ENCODE peak calls at places on chromosomes 5 and 9, in eight cellular contexts. One of them, this sample, is unnamed.

GRCh38 chr9:4503103-4503502 is 12.8 kb downstream of the SLC1A1 start:
- DNase-seq in activated CD8-positive, alpha-beta memory T cell treated with anti-CD3 and anti-CD28 coated beads for 24 hours: no peak
- DNase-seq in stimulated activated CD8-positive, alpha-beta memory T cell treated with anti-CD3 and anti-CD28 coated beads, Interleukin-7, amount 100 ng/mL, for 4 hours: no peak
- DNase-seq in ACHN: no peak
- DNase-seq in HCEC 1CT: no peak
- DNase-seq in neural progenitor cell: no peak
- DNase-seq in effector memory CD8-positive, alpha-beta T cell: no peak
- DNase-seq in stomach: no peak
- DNase-seq in this sample: no peak

GRCh38 chr5:95895223-95895622 is 66.4 kb downstream of the ELL2 start:
- DNase-seq in activated CD8-positive, alpha-beta memory T cell treated with anti-CD3 and anti-CD28 coated beads for 24 hours: no peak
- DNase-seq in stimulated activated CD8-positive, alpha-beta memory T cell treated with anti-CD3 and anti-CD28 coated beads, Interleukin-7, amount 100 ng/mL, for 4 hours: no peak
- DNase-seq in ACHN: no peak
- DNase-seq in HCEC 1CT: no peak
- DNase-seq in neural progenitor cell: peak; percentile 45
- DNase-seq in effector memory CD8-positive, alpha-beta T cell: no peak
- DNase-seq in stomach: no peak
- DNase-seq in this sample: no peak

GRCh38 chr5:141757402-141757801 is 75.4 kb upstream of the ARAP3 start:
- DNase-seq in activated CD8-positive, alpha-beta memory T cell treated with anti-CD3 and anti-CD28 coated beads for 24 hours: no peak
- DNase-seq in stimulated activated CD8-positive, alpha-beta memory T cell treated with anti-CD3 and anti-CD28 coated beads, Interleukin-7, amount 100 ng/mL, for 4 hours: no peak
- DNase-seq in ACHN: peak; percentile 55
- DNase-seq in HCEC 1CT: peak; percentile 35
- DNase-seq in neural progenitor cell: peak; percentile 64
- DNase-seq in effector memory CD8-positive, alpha-beta T cell: no peak
- DNase-seq in stomach: peak; percentile 47
- DNase-seq in this sample: peak; percentile 27

GRCh38 chr9:14993891-14994554 is 83.8 kb upstream of the FREM1 start:
- DNase-seq in activated CD8-positive, alpha-beta memory T cell treated with anti-CD3 and anti-CD28 coated beads for 24 hours: no peak
- DNase-seq in stimulated activated CD8-positive, alpha-beta memory T cell treated with anti-CD3 and anti-CD28 coated beads, Interleukin-7, amount 100 ng/mL, for 4 hours: no peak
- DNase-seq in ACHN: no peak
- DNase-seq in HCEC 1CT: no peak
- DNase-seq in neural progenitor cell: no peak
- DNase-seq in effector memory CD8-positive, alpha-beta T cell: no peak
- DNase-seq in stomach: no peak
- DNase-seq in this sample: no peak

GRCh38 chr5:173924899-173925298 is 36.8 kb downstream of the CPEB4 start:
- DNase-seq in activated CD8-positive, alpha-beta memory T cell treated with anti-CD3 and anti-CD28 coated beads for 24 hours: no peak
- DNase-seq in stimulated activated CD8-positive, alpha-beta memory T cell treated with anti-CD3 and anti-CD28 coated beads, Interleukin-7, amount 100 ng/mL, for 4 hours: no peak
- DNase-seq in ACHN: no peak
- DNase-seq in HCEC 1CT: no peak
- DNase-seq in neural progenitor cell: no peak
- DNase-seq in effector memory CD8-positive, alpha-beta T cell: no peak
- DNase-seq in stomach: no peak
- DNase-seq in this sample: no peak

GRCh38 chr9:136031741-136032638 is 63.1 kb downstream of the NACC2 start:
- DNase-seq in activated CD8-positive, alpha-beta memory T cell treated with anti-CD3 and anti-CD28 coated beads for 24 hours: no peak
- DNase-seq in stimulated activated CD8-positive, alpha-beta memory T cell treated with anti-CD3 and anti-CD28 coated beads, Interleukin-7, amount 100 ng/mL, for 4 hours: no peak
- DNase-seq in ACHN: no peak
- DNase-seq in HCEC 1CT: no peak
- DNase-seq in neural progenitor cell: no peak
- DNase-seq in effector memory CD8-positive, alpha-beta T cell: no peak
- DNase-seq in stomach: no peak
- DNase-seq in this sample: peak; percentile 58

GRCh38 chr5:83632874-83633273 is 87.8 kb downstream of the HAPLN1 start:
- DNase-seq in activated CD8-positive, alpha-beta memory T cell treated with anti-CD3 and anti-CD28 coated beads for 24 hours: no peak
- DNase-seq in stimulated activated CD8-positive, alpha-beta memory T cell treated with anti-CD3 and anti-CD28 coated beads, Interleukin-7, amount 100 ng/mL, for 4 hours: no peak
- DNase-seq in ACHN: peak; percentile 85
- DNase-seq in HCEC 1CT: peak; percentile 80
- DNase-seq in neural progenitor cell: no peak
- DNase-seq in effector memory CD8-positive, alpha-beta T cell: no peak
- DNase-seq in stomach: no peak
- DNase-seq in this sample: peak; percentile 95

GRCh38 chr5:54136666-54137440 is 173.5 kb downstream of the ARL15 start:
- DNase-seq in activated CD8-positive, alpha-beta memory T cell treated with anti-CD3 and anti-CD28 coated beads for 24 hours: no peak
- DNase-seq in stimulated activated CD8-positive, alpha-beta memory T cell treated with anti-CD3 and anti-CD28 coated beads, Interleukin-7, amount 100 ng/mL, for 4 hours: no peak
- DNase-seq in ACHN: no peak
- DNase-seq in HCEC 1CT: no peak
- DNase-seq in neural progenitor cell: no peak
- DNase-seq in effector memory CD8-positive, alpha-beta T cell: no peak
- DNase-seq in stomach: no peak
- DNase-seq in this sample: no peak

GRCh38 chr5:1112596-1113331 is 901 bp upstream of the SLC12A7 start:
- DNase-seq in activated CD8-positive, alpha-beta memory T cell treated with anti-CD3 and anti-CD28 coated beads for 24 hours: no peak
- DNase-seq in stimulated activated CD8-positive, alpha-beta memory T cell treated with anti-CD3 and anti-CD28 coated beads, Interleukin-7, amount 100 ng/mL, for 4 hours: no peak
- DNase-seq in ACHN: no peak
- DNase-seq in HCEC 1CT: no peak
- DNase-seq in neural progenitor cell: no peak
- DNase-seq in effector memory CD8-positive, alpha-beta T cell: no peak
- DNase-seq in stomach: peak; percentile 73
- DNase-seq in this sample: peak; percentile 45

GRCh38 chr9:36991516-36992134 is 42.4 kb downstream of the PAX5 start:
- DNase-seq in activated CD8-positive, alpha-beta memory T cell treated with anti-CD3 and anti-CD28 coated beads for 24 hours: peak; percentile 70
- DNase-seq in stimulated activated CD8-positive, alpha-beta memory T cell treated with anti-CD3 and anti-CD28 coated beads, Interleukin-7, amount 100 ng/mL, for 4 hours: no peak
- DNase-seq in ACHN: peak; percentile 25
- DNase-seq in HCEC 1CT: no peak
- DNase-seq in neural progenitor cell: peak; percentile 73
- DNase-seq in effector memory CD8-positive, alpha-beta T cell: no peak
- DNase-seq in stomach: peak; percentile 31
- DNase-seq in this sample: peak; percentile 23

GRCh38 chr5:1246711-1247431 is 21.7 kb downstream of the SLC6A18 start:
- DNase-seq in activated CD8-positive, alpha-beta memory T cell treated with anti-CD3 and anti-CD28 coated beads for 24 hours: no peak
- DNase-seq in stimulated activated CD8-positive, alpha-beta memory T cell treated with anti-CD3 and anti-CD28 coated beads, Interleukin-7, amount 100 ng/mL, for 4 hours: no peak
- DNase-seq in ACHN: peak; percentile 60
- DNase-seq in HCEC 1CT: no peak
- DNase-seq in neural progenitor cell: peak; percentile 93
- DNase-seq in effector memory CD8-positive, alpha-beta T cell: no peak
- DNase-seq in stomach: peak; percentile 66
- DNase-seq in this sample: peak; percentile 40

GRCh38 chr9:109861499-109861898 is 81.5 kb downstream of the PALM2AKAP2 start:
- DNase-seq in activated CD8-positive, alpha-beta memory T cell treated with anti-CD3 and anti-CD28 coated beads for 24 hours: no peak
- DNase-seq in stimulated activated CD8-positive, alpha-beta memory T cell treated with anti-CD3 and anti-CD28 coated beads, Interleukin-7, amount 100 ng/mL, for 4 hours: no peak
- DNase-seq in ACHN: no peak
- DNase-seq in HCEC 1CT: no peak
- DNase-seq in neural progenitor cell: no peak
- DNase-seq in effector memory CD8-positive, alpha-beta T cell: no peak
- DNase-seq in stomach: no peak
- DNase-seq in this sample: no peak

GRCh38 chr5:77292026-77292757 is 81.7 kb downstream of the PDE8B start:
- DNase-seq in activated CD8-positive, alpha-beta memory T cell treated with anti-CD3 and anti-CD28 coated beads for 24 hours: no peak
- DNase-seq in stimulated activated CD8-positive, alpha-beta memory T cell treated with anti-CD3 and anti-CD28 coated beads, Interleukin-7, amount 100 ng/mL, for 4 hours: no peak
- DNase-seq in ACHN: no peak
- DNase-seq in HCEC 1CT: no peak
- DNase-seq in neural progenitor cell: no peak
- DNase-seq in effector memory CD8-positive, alpha-beta T cell: no peak
- DNase-seq in stomach: no peak
- DNase-seq in this sample: no peak

GRCh38 chr5:8093669-8094068 is 224.7 kb downstream of the MTRR start:
- DNase-seq in activated CD8-positive, alpha-beta memory T cell treated with anti-CD3 and anti-CD28 coated beads for 24 hours: no peak
- DNase-seq in stimulated activated CD8-positive, alpha-beta memory T cell treated with anti-CD3 and anti-CD28 coated beads, Interleukin-7, amount 100 ng/mL, for 4 hours: no peak
- DNase-seq in ACHN: no peak
- DNase-seq in HCEC 1CT: no peak
- DNase-seq in neural progenitor cell: no peak
- DNase-seq in effector memory CD8-positive, alpha-beta T cell: no peak
- DNase-seq in stomach: no peak
- DNase-seq in this sample: no peak

GRCh38 chr9:137224850-137225694 is at the start of gene CYSRT1:
- DNase-seq in activated CD8-positive, alpha-beta memory T cell treated with anti-CD3 and anti-CD28 coated beads for 24 hours: no peak
- DNase-seq in stimulated activated CD8-positive, alpha-beta memory T cell treated with anti-CD3 and anti-CD28 coated beads, Interleukin-7, amount 100 ng/mL, for 4 hours: no peak
- DNase-seq in ACHN: no peak
- DNase-seq in HCEC 1CT: no peak
- DNase-seq in neural progenitor cell: no peak
- DNase-seq in effector memory CD8-positive, alpha-beta T cell: no peak
- DNase-seq in stomach: peak; percentile 64
- DNase-seq in this sample: no peak

GRCh38 chr9:10242255-10242654 is 370.5 kb downstream of the PTPRD start:
- DNase-seq in activated CD8-positive, alpha-beta memory T cell treated with anti-CD3 and anti-CD28 coated beads for 24 hours: no peak
- DNase-seq in stimulated activated CD8-positive, alpha-beta memory T cell treated with anti-CD3 and anti-CD28 coated beads, Interleukin-7, amount 100 ng/mL, for 4 hours: no peak
- DNase-seq in ACHN: no peak
- DNase-seq in HCEC 1CT: peak; percentile 36
- DNase-seq in neural progenitor cell: no peak
- DNase-seq in effector memory CD8-positive, alpha-beta T cell: no peak
- DNase-seq in stomach: no peak
- DNase-seq in this sample: no peak

GRCh38 chr9:127875306-127875966 is 2.0 kb downstream of the AK1 start:
- DNase-seq in activated CD8-positive, alpha-beta memory T cell treated with anti-CD3 and anti-CD28 coated beads for 24 hours: no peak
- DNase-seq in stimulated activated CD8-positive, alpha-beta memory T cell treated with anti-CD3 and anti-CD28 coated beads, Interleukin-7, amount 100 ng/mL, for 4 hours: no peak
- DNase-seq in ACHN: no peak
- DNase-seq in HCEC 1CT: no peak
- DNase-seq in neural progenitor cell: no peak
- DNase-seq in effector memory CD8-positive, alpha-beta T cell: no peak
- DNase-seq in stomach: no peak
- DNase-seq in this sample: no peak

GRCh38 chr9:125043631-125044030 is 99.7 kb downstream of the SCAI start:
- DNase-seq in activated CD8-positive, alpha-beta memory T cell treated with anti-CD3 and anti-CD28 coated beads for 24 hours: no peak
- DNase-seq in stimulated activated CD8-positive, alpha-beta memory T cell treated with anti-CD3 and anti-CD28 coated beads, Interleukin-7, amount 100 ng/mL, for 4 hours: no peak
- DNase-seq in ACHN: no peak
- DNase-seq in HCEC 1CT: no peak
- DNase-seq in neural progenitor cell: no peak
- DNase-seq in effector memory CD8-positive, alpha-beta T cell: no peak
- DNase-seq in stomach: no peak
- DNase-seq in this sample: no peak

GRCh38 chr5:34014614-34015013 is 6.8 kb upstream of the AMACR start:
- DNase-seq in activated CD8-positive, alpha-beta memory T cell treated with anti-CD3 and anti-CD28 coated beads for 24 hours: no peak
- DNase-seq in stimulated activated CD8-positive, alpha-beta memory T cell treated with anti-CD3 and anti-CD28 coated beads, Interleukin-7, amount 100 ng/mL, for 4 hours: no peak
- DNase-seq in ACHN: no peak
- DNase-seq in HCEC 1CT: no peak
- DNase-seq in neural progenitor cell: no peak
- DNase-seq in effector memory CD8-positive, alpha-beta T cell: no peak
- DNase-seq in stomach: no peak
- DNase-seq in this sample: no peak

GRCh38 chr9:26292943-26293342 is 599.7 kb downstream of the CAAP1 start:
- DNase-seq in activated CD8-positive, alpha-beta memory T cell treated with anti-CD3 and anti-CD28 coated beads for 24 hours: no peak
- DNase-seq in stimulated activated CD8-positive, alpha-beta memory T cell treated with anti-CD3 and anti-CD28 coated beads, Interleukin-7, amount 100 ng/mL, for 4 hours: no peak
- DNase-seq in ACHN: peak; percentile 94
- DNase-seq in HCEC 1CT: peak; percentile 43
- DNase-seq in neural progenitor cell: peak; percentile 14
- DNase-seq in effector memory CD8-positive, alpha-beta T cell: no peak
- DNase-seq in stomach: no peak
- DNase-seq in this sample: no peak

GRCh38 chr9:123749580-123750202 is 180.2 kb downstream of the DENND1A start:
- DNase-seq in activated CD8-positive, alpha-beta memory T cell treated with anti-CD3 and anti-CD28 coated beads for 24 hours: no peak
- DNase-seq in stimulated activated CD8-positive, alpha-beta memory T cell treated with anti-CD3 and anti-CD28 coated beads, Interleukin-7, amount 100 ng/mL, for 4 hours: no peak
- DNase-seq in ACHN: no peak
- DNase-seq in HCEC 1CT: no peak
- DNase-seq in neural progenitor cell: no peak
- DNase-seq in effector memory CD8-positive, alpha-beta T cell: no peak
- DNase-seq in stomach: no peak
- DNase-seq in this sample: no peak

GRCh38 chr5:128227984-128228383 is 144.4 kb downstream of the SLC12A2 start:
- DNase-seq in activated CD8-positive, alpha-beta memory T cell treated with anti-CD3 and anti-CD28 coated beads for 24 hours: no peak
- DNase-seq in stimulated activated CD8-positive, alpha-beta memory T cell treated with anti-CD3 and anti-CD28 coated beads, Interleukin-7, amount 100 ng/mL, for 4 hours: no peak
- DNase-seq in ACHN: peak; percentile 19
- DNase-seq in HCEC 1CT: peak; percentile 90
- DNase-seq in neural progenitor cell: no peak
- DNase-seq in effector memory CD8-positive, alpha-beta T cell: no peak
- DNase-seq in stomach: no peak
- DNase-seq in this sample: peak; percentile 69

GRCh38 chr9:119839888-119840287 is 470.7 kb upstream of the BRINP1 start:
- DNase-seq in activated CD8-positive, alpha-beta memory T cell treated with anti-CD3 and anti-CD28 coated beads for 24 hours: no peak
- DNase-seq in stimulated activated CD8-positive, alpha-beta memory T cell treated with anti-CD3 and anti-CD28 coated beads, Interleukin-7, amount 100 ng/mL, for 4 hours: no peak
- DNase-seq in ACHN: no peak
- DNase-seq in HCEC 1CT: no peak
- DNase-seq in neural progenitor cell: peak; percentile 34
- DNase-seq in effector memory CD8-positive, alpha-beta T cell: no peak
- DNase-seq in stomach: no peak
- DNase-seq in this sample: no peak

GRCh38 chr5:134569758-134570364 is 44.4 kb downstream of the JADE2 start:
- DNase-seq in activated CD8-positive, alpha-beta memory T cell treated with anti-CD3 and anti-CD28 coated beads for 24 hours: no peak
- DNase-seq in stimulated activated CD8-positive, alpha-beta memory T cell treated with anti-CD3 and anti-CD28 coated beads, Interleukin-7, amount 100 ng/mL, for 4 hours: no peak
- DNase-seq in ACHN: no peak
- DNase-seq in HCEC 1CT: no peak
- DNase-seq in neural progenitor cell: no peak
- DNase-seq in effector memory CD8-positive, alpha-beta T cell: no peak
- DNase-seq in stomach: no peak
- DNase-seq in this sample: no peak

GRCh38 chr9:133737071-133737773 is 930 bp downstream of the SARDH start:
- DNase-seq in activated CD8-positive, alpha-beta memory T cell treated with anti-CD3 and anti-CD28 coated beads for 24 hours: no peak
- DNase-seq in stimulated activated CD8-positive, alpha-beta memory T cell treated with anti-CD3 and anti-CD28 coated beads, Interleukin-7, amount 100 ng/mL, for 4 hours: no peak
- DNase-seq in ACHN: no peak
- DNase-seq in HCEC 1CT: no peak
- DNase-seq in neural progenitor cell: peak; percentile 1
- DNase-seq in effector memory CD8-positive, alpha-beta T cell: no peak
- DNase-seq in stomach: peak; percentile 25
- DNase-seq in this sample: no peak

GRCh38 chr9:19445452-19445851 is 36.6 kb downstream of the ACER2 start:
- DNase-seq in activated CD8-positive, alpha-beta memory T cell treated with anti-CD3 and anti-CD28 coated beads for 24 hours: no peak
- DNase-seq in stimulated activated CD8-positive, alpha-beta memory T cell treated with anti-CD3 and anti-CD28 coated beads, Interleukin-7, amount 100 ng/mL, for 4 hours: no peak
- DNase-seq in ACHN: no peak
- DNase-seq in HCEC 1CT: no peak
- DNase-seq in neural progenitor cell: no peak
- DNase-seq in effector memory CD8-positive, alpha-beta T cell: no peak
- DNase-seq in stomach: no peak
- DNase-seq in this sample: no peak

GRCh38 chr5:107799306-107799705 is 128.6 kb upstream of the EFNA5 start:
- DNase-seq in activated CD8-positive, alpha-beta memory T cell treated with anti-CD3 and anti-CD28 coated beads for 24 hours: no peak
- DNase-seq in stimulated activated CD8-positive, alpha-beta memory T cell treated with anti-CD3 and anti-CD28 coated beads, Interleukin-7, amount 100 ng/mL, for 4 hours: no peak
- DNase-seq in ACHN: no peak
- DNase-seq in HCEC 1CT: no peak
- DNase-seq in neural progenitor cell: peak; percentile 26
- DNase-seq in effector memory CD8-positive, alpha-beta T cell: no peak
- DNase-seq in stomach: no peak
- DNase-seq in this sample: no peak

GRCh38 chr5:172782169-172783039 is 11.4 kb upstream of the DUSP1 start:
- DNase-seq in activated CD8-positive, alpha-beta memory T cell treated with anti-CD3 and anti-CD28 coated beads for 24 hours: no peak
- DNase-seq in stimulated activated CD8-positive, alpha-beta memory T cell treated with anti-CD3 and anti-CD28 coated beads, Interleukin-7, amount 100 ng/mL, for 4 hours: no peak
- DNase-seq in ACHN: no peak
- DNase-seq in HCEC 1CT: peak; percentile 83
- DNase-seq in neural progenitor cell: no peak
- DNase-seq in effector memory CD8-positive, alpha-beta T cell: no peak
- DNase-seq in stomach: no peak
- DNase-seq in this sample: no peak

GRCh38 chr9:14618851-14619250 is 74.4 kb downstream of the ZDHHC21 start:
- DNase-seq in activated CD8-positive, alpha-beta memory T cell treated with anti-CD3 and anti-CD28 coated beads for 24 hours: no peak
- DNase-seq in stimulated activated CD8-positive, alpha-beta memory T cell treated with anti-CD3 and anti-CD28 coated beads, Interleukin-7, amount 100 ng/mL, for 4 hours: no peak
- DNase-seq in ACHN: no peak
- DNase-seq in HCEC 1CT: no peak
- DNase-seq in neural progenitor cell: no peak
- DNase-seq in effector memory CD8-positive, alpha-beta T cell: no peak
- DNase-seq in stomach: no peak
- DNase-seq in this sample: no peak

GRCh38 chr5:121949885-121950284 is 11.9 kb upstream of the SRFBP1 start:
- DNase-seq in activated CD8-positive, alpha-beta memory T cell treated with anti-CD3 and anti-CD28 coated beads for 24 hours: no peak
- DNase-seq in stimulated activated CD8-positive, alpha-beta memory T cell treated with anti-CD3 and anti-CD28 coated beads, Interleukin-7, amount 100 ng/mL, for 4 hours: no peak
- DNase-seq in ACHN: peak; percentile 57
- DNase-seq in HCEC 1CT: peak; percentile 62
- DNase-seq in neural progenitor cell: peak; percentile 55
- DNase-seq in effector memory CD8-positive, alpha-beta T cell: peak; percentile 10
- DNase-seq in stomach: no peak
- DNase-seq in this sample: peak; percentile 51

GRCh38 chr9:101399641-101399965 is 952 bp downstream of the ZNF189 start:
- DNase-seq in activated CD8-positive, alpha-beta memory T cell treated with anti-CD3 and anti-CD28 coated beads for 24 hours: no peak
- DNase-seq in stimulated activated CD8-positive, alpha-beta memory T cell treated with anti-CD3 and anti-CD28 coated beads, Interleukin-7, amount 100 ng/mL, for 4 hours: no peak
- DNase-seq in ACHN: no peak
- DNase-seq in HCEC 1CT: no peak
- DNase-seq in neural progenitor cell: no peak
- DNase-seq in effector memory CD8-positive, alpha-beta T cell: no peak
- DNase-seq in stomach: no peak
- DNase-seq in this sample: no peak

GRCh38 chr9:1042466-1042865 is 7.7 kb upstream of the DMRT2 start:
- DNase-seq in activated CD8-positive, alpha-beta memory T cell treated with anti-CD3 and anti-CD28 coated beads for 24 hours: no peak
- DNase-seq in stimulated activated CD8-positive, alpha-beta memory T cell treated with anti-CD3 and anti-CD28 coated beads, Interleukin-7, amount 100 ng/mL, for 4 hours: no peak
- DNase-seq in ACHN: no peak
- DNase-seq in HCEC 1CT: no peak
- DNase-seq in neural progenitor cell: no peak
- DNase-seq in effector memory CD8-positive, alpha-beta T cell: no peak
- DNase-seq in stomach: no peak
- DNase-seq in this sample: no peak

GRCh38 chr5:89968870-89969472 is 440.6 kb downstream of the CETN3 start:
- DNase-seq in activated CD8-positive, alpha-beta memory T cell treated with anti-CD3 and anti-CD28 coated beads for 24 hours: no peak
- DNase-seq in stimulated activated CD8-positive, alpha-beta memory T cell treated with anti-CD3 and anti-CD28 coated beads, Interleukin-7, amount 100 ng/mL, for 4 hours: no peak
- DNase-seq in ACHN: no peak
- DNase-seq in HCEC 1CT: peak; percentile 16
- DNase-seq in neural progenitor cell: no peak
- DNase-seq in effector memory CD8-positive, alpha-beta T cell: no peak
- DNase-seq in stomach: no peak
- DNase-seq in this sample: no peak

GRCh38 chr9:22452415-22453010 is 5.9 kb downstream of the DMRTA1 start:
- DNase-seq in activated CD8-positive, alpha-beta memory T cell treated with anti-CD3 and anti-CD28 coated beads for 24 hours: no peak
- DNase-seq in stimulated activated CD8-positive, alpha-beta memory T cell treated with anti-CD3 and anti-CD28 coated beads, Interleukin-7, amount 100 ng/mL, for 4 hours: no peak
- DNase-seq in ACHN: peak; percentile 67
- DNase-seq in HCEC 1CT: peak; percentile 37
- DNase-seq in neural progenitor cell: peak; percentile 57
- DNase-seq in effector memory CD8-positive, alpha-beta T cell: peak; percentile 12
- DNase-seq in stomach: peak; percentile 63
- DNase-seq in this sample: peak; percentile 64

This sample was measured in lung microvascular endothelial cell.